ENCODE peak calls at places on chromosome 15, in five cellular contexts. C is mammary epithelial cell, Y is fibroblast of pulmonary artery, E is brain microvascular endothelial cell, R is body of pancreas. J is an unnamed sample.

GRCh38 chr15:73258271-73259108 is 110.3 kb downstream of the HCN4 start:
- DNase-seq in Y (no peak), R (no peak), C (no peak), E (no peak), J (no peak)

GRCh38 chr15:40825661-40826088 is 2.8 kb downstream of the PPP1R14D start:
- DNase-seq in R (peak; percentile 67), Y (no peak), C (peak; percentile 49), E (no peak), J (peak; percentile 28)

GRCh38 chr15:42152196-42152920 is 4.1 kb downstream of the PLA2G4F start:
- DNase-seq in E (no peak), R (no peak), Y (no peak), C (peak; percentile 71), J (no peak)

GRCh38 chr15:52102468-52102867 is 10.1 kb downstream of the BCL2L10 start:
- DNase-seq in C (no peak), E (peak; percentile 86), R (no peak), Y (peak; percentile 92), J (peak; percentile 84)

GRCh38 chr15:82159922-82160321 is 102.6 kb downstream of the EFL1 start:
- DNase-seq in C (peak; percentile 81), E (peak; percentile 100), R (no peak), Y (peak; percentile 79), J (peak; percentile 98)

GRCh38 chr15:53843166-53843565 is 83.7 kb upstream of the WDR72 start:
- DNase-seq in R (no peak), Y (no peak), E (no peak), C (no peak), J (no peak)

GRCh38 chr15:47746516-47746915 is 29.2 kb downstream of the SEMA6D start:
- DNase-seq in C (no peak), R (no peak), Y (no peak), E (no peak), J (no peak)

GRCh38 chr15:35736150-35736549 is 190.2 kb upstream of the DPH6 start:
- DNase-seq in Y (peak; percentile 60), R (peak; percentile 31), E (peak; percentile 75), C (no peak), J (no peak)

GRCh38 chr15:60419752-60420151 is 22.0 kb upstream of the ANXA2 start:
- DNase-seq in E (no peak), Y (no peak), R (no peak), C (no peak), J (peak; percentile 30)

GRCh38 chr15:86691091-86691490 is 611.4 kb downstream of the AGBL1 start:
- DNase-seq in E (no peak), C (no peak), R (no peak), Y (no peak), J (no peak)

GRCh38 chr15:59133921-59134427 is 29.0 kb downstream of the CCNB2 start:
- DNase-seq in R (no peak), E (no peak), Y (no peak), C (no peak), J (no peak)

GRCh38 chr15:69468241-69469121 is 15.9 kb downstream of the RPLP1 start:
- DNase-seq in Y (peak; percentile 33), R (peak; percentile 50), E (peak; percentile 59), C (peak; percentile 97), J (peak; percentile 80)

GRCh38 chr15:70257573-70258220 is 160.0 kb upstream of the TLE3 start:
- DNase-seq in C (no peak), R (peak; percentile 59), E (no peak), Y (no peak), J (no peak)

GRCh38 chr15:57527382-57528091 is 64.2 kb upstream of the MYZAP start:
- DNase-seq in R (peak; percentile 64), C (peak; percentile 68), E (peak; percentile 79), Y (peak; percentile 92), J (peak; percentile 90)

GRCh38 chr15:55282284-55282833 is 7.3 kb downstream of the RAB27A start:
- DNase-seq in C (peak; percentile 76), E (peak; percentile 72), Y (peak; percentile 81), R (peak; percentile 51), J (peak; percentile 85)

GRCh38 chr15:78112551-78112950 is 18.7 kb downstream of the CIB2 start:
- DNase-seq in Y (no peak), C (no peak), E (no peak), R (no peak), J (no peak)

GRCh38 chr15:41779662-41780157 is 5.4 kb downstream of the MAPKBP1 start:
- DNase-seq in R (no peak), E (no peak), Y (no peak), C (no peak), J (no peak)

GRCh38 chr15:100191161-100191560 is 150.6 kb downstream of the ADAMTS17 start:
- DNase-seq in Y (no peak), C (peak; percentile 5), E (no peak), R (no peak), J (no peak)

GRCh38 chr15:96343529-96344072 is 13.1 kb downstream of the NR2F2 start:
- DNase-seq in C (no peak), E (no peak), R (peak; percentile 1), Y (no peak), J (peak; percentile 33)

GRCh38 chr15:40065166-40065565 is 26.2 kb upstream of the SRP14 start:
- DNase-seq in E (no peak), R (no peak), Y (no peak), C (no peak), J (no peak)

GRCh38 chr15:64813075-64813474 is 12.4 kb downstream of the PIF1 start:
- DNase-seq in E (peak; percentile 3), C (no peak), Y (peak; percentile 45), R (no peak), J (peak; percentile 23)

GRCh38 chr15:63912061-63912615 is 78.4 kb upstream of the HERC1 start:
- DNase-seq in E (no peak), R (no peak), C (no peak), Y (no peak), J (no peak)

GRCh38 chr15:56732881-56733130 is 503 bp downstream of the ZNF280D start:
- DNase-seq in C (no peak), R (no peak), Y (no peak), E (peak; percentile 29), J (peak; percentile 80)

GRCh38 chr15:66308526-66308925 is 15.2 kb downstream of the DIS3L start:
- DNase-seq in E (no peak), R (no peak), C (no peak), Y (no peak), J (no peak)

GRCh38 chr15:45637552-45638033 is 2.8 kb downstream of the SQOR start:
- DNase-seq in Y (peak; percentile 97), C (peak; percentile 76), R (peak; percentile 76), E (peak; percentile 77), J (peak; percentile 86)

GRCh38 chr15:84033793-84034553 is 201.6 kb upstream of the GOLGA6L4 start:
- DNase-seq in C (peak; percentile 15), R (no peak), E (peak; percentile 6), Y (peak; percentile 7), J (no peak)

DNA sequence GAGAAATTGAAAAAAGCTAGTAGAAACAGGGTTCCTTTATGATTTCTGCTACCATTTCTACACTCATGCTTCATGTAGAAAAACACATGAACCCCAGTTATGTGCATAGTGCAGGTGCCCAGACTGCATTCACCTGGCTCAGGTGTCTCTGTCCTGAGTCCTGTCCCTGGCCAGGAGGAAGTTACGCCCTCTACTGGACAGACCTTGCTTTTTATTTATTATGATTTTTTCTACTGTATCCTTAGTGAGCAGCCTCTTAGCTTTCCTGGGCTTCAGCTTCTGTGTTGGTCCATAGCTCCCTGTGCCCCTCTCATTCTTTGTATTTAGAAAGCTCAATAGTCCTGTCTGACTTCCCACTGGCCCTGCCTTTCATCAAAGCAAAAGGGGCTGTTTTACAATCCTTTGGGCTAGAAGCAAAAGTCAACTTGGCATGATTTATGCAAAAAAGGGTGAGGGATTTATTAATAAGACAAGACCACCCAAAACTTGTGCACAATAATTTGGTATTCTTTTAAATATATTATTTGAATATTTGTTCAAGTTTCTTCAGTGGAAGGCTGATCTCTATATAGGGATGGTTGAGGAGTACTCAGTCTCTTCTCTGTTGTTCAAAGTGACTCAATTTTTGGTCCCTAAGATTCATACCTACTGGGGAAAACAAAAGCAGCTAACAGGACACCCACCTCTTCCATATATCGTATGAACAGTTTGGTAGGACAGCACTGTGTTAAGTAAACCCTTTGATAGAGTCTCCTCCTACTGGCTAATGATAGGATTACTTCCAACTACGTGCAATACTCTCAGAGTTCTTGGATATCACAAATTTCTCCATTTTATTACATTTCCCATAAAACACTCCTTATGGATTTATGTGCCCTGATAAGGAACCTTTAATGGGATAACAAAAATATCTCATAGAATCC is 200.5 kb upstream of the GOLGA6L4 start:
- DNase-seq in C (peak; percentile 46), E (peak; percentile 18), R (peak; percentile 24), Y (peak; percentile 67), J (peak; percentile 24)
- TF ChIP-seq CTCF in C (peak; percentile 75), E (peak; percentile 60), R (peak; percentile 35), Y (peak; percentile 73), J (peak; percentile 47)

DNA sequence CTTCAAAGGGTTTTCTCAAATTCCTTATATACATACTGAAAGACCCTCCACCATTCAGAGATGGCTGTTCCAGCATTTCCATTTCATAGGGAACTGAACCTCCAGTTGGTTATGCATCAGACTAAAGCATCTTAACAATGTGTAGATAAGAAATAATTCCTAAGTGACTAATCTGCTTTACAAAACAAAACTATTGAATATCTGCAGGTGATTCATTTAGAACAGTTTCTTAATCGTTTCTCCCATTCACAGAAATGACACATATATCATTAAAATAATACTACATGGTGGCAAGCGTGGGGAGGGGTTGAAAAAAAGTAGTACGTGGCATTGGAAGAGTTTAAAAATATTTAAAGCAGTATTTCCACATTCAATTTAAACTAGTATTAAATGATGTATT is 19.5 kb downstream of the COPS2 start:
- DNase-seq in R (no peak), Y (peak; percentile 87), E (peak; percentile 78), C (peak; percentile 74), J (peak; percentile 83)
- H3K4me3 ChIP-seq in R (no peak overlapping the region), Y (no peak overlapping the region), E (no peak overlapping the region), C (no peak overlapping the region), J (no peak overlapping the region)

GRCh38 chr15:88465633-88466219 is 1.5 kb downstream of the MRPL46 start:
- DNase-seq in Y (peak; percentile 51), C (peak; percentile 73), E (peak; percentile 58), R (peak; percentile 28), J (no peak)

GRCh38 chr15:88469321-88469720 is 1.8 kb downstream of the MRPS11 start:
- DNase-seq in Y (no peak), E (no peak), C (no peak), R (no peak), J (no peak)

GRCh38 chr15:88467073-88467934 is at the start of the genes MRPL46 and MRPS11:
- DNase-seq in C (peak; percentile 80), R (peak; percentile 89), Y (peak; percentile 88), E (peak; percentile 75), J (peak; percentile 91)

GRCh38 chr15:88470625-88471372 is 3.3 kb downstream of the MRPS11 start:
- DNase-seq in E (no peak), R (no peak), C (no peak), Y (no peak), J (no peak)

DNA sequence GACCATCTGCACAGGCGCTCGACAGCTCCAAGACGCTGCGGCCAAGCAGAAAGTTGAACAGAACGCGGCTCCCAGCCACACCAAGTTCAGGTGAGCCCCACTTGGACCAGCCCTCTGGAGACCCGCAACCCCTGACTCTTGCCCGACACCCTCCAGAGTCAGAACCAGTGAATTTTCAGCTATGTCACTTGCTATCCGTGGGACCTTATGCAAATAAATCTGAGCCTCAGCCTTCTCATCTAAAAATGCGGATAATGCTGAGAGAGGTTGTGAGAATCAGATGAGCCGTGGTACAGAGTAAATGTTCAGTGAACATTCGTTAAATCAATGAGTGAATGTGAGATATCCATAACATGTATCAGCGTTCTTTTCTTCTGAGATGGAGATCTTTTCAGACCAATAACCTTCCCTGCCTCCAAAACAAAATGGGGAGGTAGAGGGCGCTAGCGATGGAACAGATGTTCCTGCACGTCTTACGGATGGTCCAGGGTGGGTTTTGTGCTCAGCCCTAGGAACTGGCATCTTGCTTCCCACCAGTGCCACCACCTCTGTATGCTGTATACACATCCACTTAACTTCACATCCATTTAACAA is 524 bp downstream of the MRPS11 start:
- DNase-seq in C (no peak), R (no peak), Y (peak; percentile 21), E (no peak), J (peak; percentile 16)
- TF ChIP-seq CTCF in C (peak; percentile 50), R (no peak), Y (peak; percentile 43), E (peak; percentile 62), J (peak; percentile 55)

GRCh38 chr15:67824900-67825879 is at the start of gene SKOR1:
- DNase-seq in E (peak; percentile 22), Y (peak; percentile 49), R (no peak), C (no peak), J (peak; percentile 26)
- H3K4me3 ChIP-seq in E (no peak within 1 kb of the TSS), Y (no peak within 1 kb of the TSS), R (no peak within 1 kb of the TSS), C (no peak within 1 kb of the TSS), J (no peak within 1 kb of the TSS)

J was measured in astrocyte of the spinal cord.